ENCODE peak calls at places on chromosome 21, in four cellular contexts. J is substantia nigra, S is upper lobe of left lung, U is nephron progenitor cell. D is an unnamed sample.

GRCh38 chr21:45539046-45539795 is 3.0 kb downstream of the SLC19A1 start:
- DNase-seq in J (no peak), S (peak; percentile 20), U (no peak), D (no peak)

GRCh38 chr21:45130324-45130774 is 56.0 kb downstream of the ADARB1 start:
- DNase-seq in J (no peak), S (no peak), U (no peak), D (no peak)

GRCh38 chr21:33643658-33644311 is 1.5 kb downstream of the ITSN1 start:
- DNase-seq in J (no peak), S (no peak), U (peak; percentile 10), D (no peak)

GRCh38 chr21:33954395-33954794 is 38.8 kb upstream of the ATP5PO start:
- DNase-seq in J (no peak), S (no peak), U (no peak), D (no peak)

GRCh38 chr21:41953831-41954653 is at the start of gene C2CD2:
- DNase-seq in J (peak; percentile 50), S (peak; percentile 50), U (peak; percentile 71), D (peak; percentile 43)

GRCh38 chr21:34279285-34279684 is 84.5 kb upstream of the KCNE2 start:
- DNase-seq in J (no peak), S (no peak), U (no peak), D (no peak)

GRCh38 chr21:45741691-45742090 is 98.2 kb downstream of the PCBP3 start:
- DNase-seq in J (no peak), S (no peak), U (no peak), D (no peak)

GRCh38 chr21:46289655-46290178 is 3.6 kb downstream of the YBEY start:
- DNase-seq in J (no peak), S (no peak), U (no peak), D (no peak)

GRCh38 chr21:33308586-33309490 is 15.9 kb upstream of the IFNAR1 start:
- DNase-seq in J (no peak), S (no peak), U (no peak), D (no peak)

GRCh38 chr21:23249760-23250159 is 2251.6 kb downstream of the NCAM2 start:
- DNase-seq in J (no peak), S (no peak), U (no peak), D (no peak)

GRCh38 chr21:44630440-44630839 is 3.5 kb downstream of the KRTAP10-9 start:
- DNase-seq in J (no peak), S (no peak), U (no peak), D (no peak)

GRCh38 chr21:36113647-36114428 is 21.0 kb upstream of the CBR3 start:
- DNase-seq in J (no peak), S (peak; percentile 83), U (no peak), D (no peak)

GRCh38 chr21:16870116-16870515 is 642.7 kb upstream of the CXADR start:
- DNase-seq in J (no peak), S (no peak), U (no peak), D (no peak)

GRCh38 chr21:44990921-44991320 is 51.1 kb downstream of the SLX9 start:
- DNase-seq in J (no peak), S (no peak), U (no peak), D (no peak)

GRCh38 chr21:45309069-45309521 is 21.4 kb upstream of the POFUT2 start:
- DNase-seq in J (peak; percentile 29), S (peak; percentile 73), U (peak; percentile 81), D (no peak)

GRCh38 chr21:26788783-26789182 is 56.4 kb downstream of the ADAMTS1 start:
- DNase-seq in J (no peak), S (no peak), U (no peak), D (no peak)

GRCh38 chr21:37184784-37185593 is 82.1 kb downstream of the VPS26C start:
- DNase-seq in J (no peak), S (no peak), U (no peak), D (no peak)

GRCh38 chr21:14120091-14120734 is 90.5 kb downstream of the LIPI start:
- DNase-seq in J (peak; percentile 27), S (peak; percentile 36), U (peak; percentile 25), D (peak; percentile 59)

GRCh38 chr21:39620856-39621255 is 8.1 kb downstream of the B3GALT5 start:
- DNase-seq in J (no peak), S (no peak), U (no peak), D (no peak)

GRCh38 chr21:28588997-28589396 is 403.7 kb downstream of the LTN1 start:
- DNase-seq in J (no peak), S (no peak), U (no peak), D (no peak)

GRCh38 chr21:28754127-28754611 is 238.5 kb downstream of the LTN1 start:
- DNase-seq in J (no peak), S (no peak), U (no peak), D (peak; percentile 51)

GRCh38 chr21:45866473-45867010 is 115.0 kb upstream of the COL6A1 start:
- DNase-seq in J (no peak), S (no peak), U (no peak), D (no peak)

GRCh38 chr21:27566521-27566920 is 599.6 kb upstream of the ADAMTS5 start:
- DNase-seq in J (no peak), S (no peak), U (no peak), D (no peak)

GRCh38 chr21:45331521-45332257 is 44.0 kb upstream of the POFUT2 start:
- DNase-seq in J (no peak), S (no peak), U (peak; percentile 44), D (no peak)

GRCh38 chr21:37383784-37384311 is 17.3 kb downstream of the DYRK1A start:
- DNase-seq in J (no peak), S (no peak), U (no peak), D (no peak)

GRCh38 chr21:37060296-37060695 is 12.6 kb downstream of the PIGP start:
- DNase-seq in J (no peak), S (peak; percentile 75), U (peak; percentile 22), D (peak; percentile 22)

GRCh38 chr21:38669186-38669585 is 136.5 kb upstream of the ETS2 start:
- DNase-seq in J (no peak), S (no peak), U (no peak), D (no peak)

GRCh38 chr21:18549214-18549905 is 145.8 kb upstream of the TMPRSS15 start:
- DNase-seq in J (no peak), S (no peak), U (no peak), D (no peak)

GRCh38 chr21:38358666-38359065 is 101.9 kb downstream of the KCNJ15 start:
- DNase-seq in J (no peak), S (no peak), U (no peak), D (no peak)

GRCh38 chr21:42061866-42062542 is 9.1 kb upstream of the UMODL1 start:
- DNase-seq in J (no peak), S (no peak), U (no peak), D (no peak)

GRCh38 chr21:40047993-40048730 is 180.9 kb downstream of the PCP4 start:
- DNase-seq in J (no peak), S (no peak), U (no peak), D (no peak)

GRCh38 chr21:45415943-45416611 is 11.1 kb downstream of the COL18A1 start:
- DNase-seq in J (no peak), S (no peak), U (no peak), D (no peak)